ENCODE peak calls at places on chromosome 9, in six cellular contexts. X is GM23248; R is germinal center; A is H4; M is activated CD4-positive, alpha-beta T cell treated with anti-CD3 and anti-CD28 coated beads, Interleukin-2, amount 50 U/mL, for 4 hours; T is H7. H is an unnamed sample.

GRCh38 chr9:106107716-106108115 is 413.4 kb downstream of the TMEM38B start:
- DNase-seq in A (no peak), M (no peak), X (no peak), T (no peak), R (no peak), H (no peak)

GRCh38 chr9:69637801-69638200 is 34.4 kb downstream of the APBA1 start:
- DNase-seq in A (no peak), M (no peak), T (no peak), X (peak), R (no peak), H (peak)

GRCh38 chr9:96141666-96142065 is 160.3 kb downstream of the HSD17B3 start:
- DNase-seq in A (no peak), M (no peak), T (no peak), R (no peak), X (peak), H (peak)

GRCh38 chr9:94919376-94920098 is 193.0 kb downstream of the AOPEP start:
- DNase-seq in T (no peak), R (no peak), M (no peak), X (peak), A (peak), H (peak)

GRCh38 chr9:96317335-96317980 is 15.5 kb upstream of the HSD17B3 start:
- DNase-seq in A (peak), X (peak), R (peak), M (no peak), T (peak), H (peak)

GRCh38 chr9:124752967-124753366 is 18.1 kb downstream of the NR6A1 start:
- DNase-seq in M (no peak), X (peak), R (no peak), T (no peak), A (no peak), H (peak)

GRCh38 chr9:101366038-101366756 is 18.6 kb downstream of the BAAT start:
- DNase-seq in R (no peak), A (no peak), M (no peak), T (no peak), X (peak), H (peak)

GRCh38 chr9:5939530-5939929 is 48.8 kb downstream of the MLANA start:
- DNase-seq in R (no peak), T (no peak), M (no peak), A (no peak), X (no peak), H (no peak)

GRCh38 chr9:88477300-88477751 is 57.7 kb upstream of the NXNL2 start:
- DNase-seq in X (peak), A (peak), M (no peak), R (no peak), T (no peak), H (peak)

GRCh38 chr9:133002147-133003070 is 23.9 kb downstream of the GFI1B start:
- DNase-seq in M (no peak), R (no peak), A (no peak), X (no peak), T (peak), H (no peak)

GRCh38 chr9:88873635-88874034 is 117.6 kb upstream of the S1PR3 start:
- DNase-seq in A (no peak), X (no peak), M (no peak), R (no peak), T (no peak), H (no peak)

GRCh38 chr9:134606951-134607733 is 34.5 kb upstream of the COL5A1 start:
- DNase-seq in T (peak), R (no peak), X (peak), M (no peak), A (peak), H (peak)

GRCh38 chr9:133713211-133713959 is 24.8 kb downstream of the SARDH start:
- DNase-seq in T (peak), X (no peak), M (no peak), R (no peak), A (no peak), H (no peak)

GRCh38 chr9:93091453-93092081 is 4.5 kb upstream of the CARD19 start:
- DNase-seq in M (peak), T (peak), X (peak), A (peak), R (no peak), H (peak)

GRCh38 chr9:90420714-90421513 is 221.7 kb downstream of the DIRAS2 start:
- DNase-seq in T (no peak), A (no peak), M (no peak), X (no peak), R (no peak), H (no peak)

GRCh38 chr9:133519693-133520092 is 5.1 kb downstream of the MYMK start:
- DNase-seq in X (peak), T (no peak), R (no peak), M (no peak), A (no peak), H (peak)

GRCh38 chr9:33467526-33467925 is 6.2 kb downstream of the NOL6 start:
- DNase-seq in T (peak), R (no peak), M (no peak), A (no peak), X (no peak), H (no peak)

GRCh38 chr9:104740596-104740995 is 6.9 kb upstream of the NIPSNAP3A start:
- DNase-seq in X (peak), T (no peak), R (no peak), M (no peak), A (no peak), H (peak)

GRCh38 chr9:27528278-27528885 is 1.2 kb downstream of the MOB3B start:
- DNase-seq in A (no peak), R (peak), M (peak), X (peak), T (peak), H (peak)

GRCh38 chr9:108142504-108143201 is 653.1 kb upstream of the KLF4 start:
- DNase-seq in X (peak), M (no peak), A (no peak), R (no peak), T (no peak), H (peak)

GRCh38 chr9:36441966-36442365 is 41.9 kb upstream of the RNF38 start:
- DNase-seq in A (no peak), T (no peak), M (no peak), X (no peak), R (no peak), H (no peak)

GRCh38 chr9:126791406-126792230 is 13.2 kb upstream of the ZBTB43 start:
- DNase-seq in R (no peak), M (no peak), A (peak), T (no peak), X (peak), H (peak)

H was measured in M059J.